ENCODE peak calls at places on chromosomes 11 and 22, in eight cellular contexts. One of them, this sample, is unnamed.

GRCh38 chr11:45270946-45271345 is 15.2 kb downstream of the SYT13 start:
- DNase-seq in osteoblast: no peak
- DNase-seq in DND-41: no peak
- DNase-seq in neural progenitor cell: no peak
- DNase-seq in hepatocyte: no peak
- DNase-seq in fibroblast of lung: no peak
- DNase-seq in mammary epithelial cell: no peak
- DNase-seq in IMR-90: no peak
- DNase-seq in this sample: no peak

GRCh38 chr11:116842909-116843308 is 5.5 kb upstream of the APOA1 start:
- DNase-seq in IMR-90: no peak
- DNase-seq in osteoblast: no peak
- DNase-seq in mammary epithelial cell: no peak
- DNase-seq in neural progenitor cell: no peak
- DNase-seq in DND-41: no peak
- DNase-seq in hepatocyte: peak
- DNase-seq in fibroblast of lung: no peak
- DNase-seq in this sample: no peak

GRCh38 chr22:20159088-20159487 is 8.2 kb upstream of the CCDC188 start:
- DNase-seq in mammary epithelial cell: no peak
- DNase-seq in osteoblast: no peak
- DNase-seq in hepatocyte: no peak
- DNase-seq in neural progenitor cell: peak
- DNase-seq in DND-41: no peak
- DNase-seq in fibroblast of lung: no peak
- DNase-seq in IMR-90: no peak
- DNase-seq in this sample: no peak

GRCh38 chr11:69213315-69213714 is 57.6 kb downstream of the SMIM38 start:
- DNase-seq in mammary epithelial cell: peak
- DNase-seq in IMR-90: peak
- DNase-seq in osteoblast: no peak
- DNase-seq in fibroblast of lung: no peak
- DNase-seq in DND-41: no peak
- DNase-seq in neural progenitor cell: no peak
- DNase-seq in hepatocyte: no peak
- DNase-seq in this sample: no peak

GRCh38 chr11:1057806-1058205 is 16.9 kb upstream of the MUC2 start:
- DNase-seq in fibroblast of lung: no peak
- DNase-seq in IMR-90: no peak
- DNase-seq in osteoblast: peak
- DNase-seq in neural progenitor cell: no peak
- DNase-seq in hepatocyte: no peak
- DNase-seq in mammary epithelial cell: no peak
- DNase-seq in DND-41: no peak
- DNase-seq in this sample: no peak

GRCh38 chr22:30824711-30825110 is 130.0 kb downstream of the OSBP2 start:
- DNase-seq in neural progenitor cell: no peak
- DNase-seq in IMR-90: no peak
- DNase-seq in fibroblast of lung: no peak
- DNase-seq in mammary epithelial cell: no peak
- DNase-seq in osteoblast: peak
- DNase-seq in DND-41: no peak
- DNase-seq in hepatocyte: no peak
- DNase-seq in this sample: no peak

GRCh38 chr11:28836285-28837081 is 728.3 kb downstream of the METTL15 start:
- DNase-seq in hepatocyte: peak
- DNase-seq in osteoblast: peak
- DNase-seq in DND-41: no peak
- DNase-seq in mammary epithelial cell: peak
- DNase-seq in fibroblast of lung: peak
- DNase-seq in IMR-90: peak
- DNase-seq in neural progenitor cell: peak
- DNase-seq in this sample: peak

GRCh38 chr11:3955299-3955665 is 99.8 kb downstream of the STIM1 start:
- DNase-seq in osteoblast: no peak
- DNase-seq in hepatocyte: no peak
- DNase-seq in mammary epithelial cell: peak
- DNase-seq in DND-41: no peak
- DNase-seq in IMR-90: no peak
- DNase-seq in fibroblast of lung: no peak
- DNase-seq in neural progenitor cell: no peak
- DNase-seq in this sample: no peak

GRCh38 chr11:130769782-130770565 is 146.3 kb downstream of the SNX19 start:
- DNase-seq in fibroblast of lung: peak
- DNase-seq in IMR-90: peak
- DNase-seq in osteoblast: no peak
- DNase-seq in neural progenitor cell: peak
- DNase-seq in DND-41: no peak
- DNase-seq in hepatocyte: no peak
- DNase-seq in mammary epithelial cell: no peak
- DNase-seq in this sample: peak

GRCh38 chr11:15737326-15737725 is 619.0 kb downstream of the SOX6 start:
- DNase-seq in osteoblast: peak
- DNase-seq in DND-41: no peak
- DNase-seq in mammary epithelial cell: peak
- DNase-seq in hepatocyte: no peak
- DNase-seq in neural progenitor cell: no peak
- DNase-seq in fibroblast of lung: peak
- DNase-seq in IMR-90: peak
- DNase-seq in this sample: no peak

GRCh38 chr22:49807780-49808708 is 19.6 kb downstream of the BRD1 start:
- DNase-seq in fibroblast of lung: peak
- DNase-seq in mammary epithelial cell: no peak
- DNase-seq in hepatocyte: no peak
- DNase-seq in neural progenitor cell: no peak
- DNase-seq in DND-41: no peak
- DNase-seq in IMR-90: no peak
- DNase-seq in osteoblast: peak
- DNase-seq in this sample: peak

GRCh38 chr11:14361951-14362350 is 3.0 kb upstream of the RRAS2 start:
- DNase-seq in IMR-90: no peak
- DNase-seq in mammary epithelial cell: no peak
- DNase-seq in osteoblast: no peak
- DNase-seq in DND-41: no peak
- DNase-seq in fibroblast of lung: no peak
- DNase-seq in hepatocyte: no peak
- DNase-seq in neural progenitor cell: no peak
- DNase-seq in this sample: no peak

GRCh38 chr11:2777396-2777795 is 77.6 kb upstream of the KCNQ1OT1 start:
- DNase-seq in IMR-90: peak
- DNase-seq in DND-41: no peak
- DNase-seq in hepatocyte: peak
- DNase-seq in neural progenitor cell: no peak
- DNase-seq in fibroblast of lung: peak
- DNase-seq in osteoblast: peak
- DNase-seq in mammary epithelial cell: peak
- DNase-seq in this sample: peak

GRCh38 chr22:20503816-20504215 is 3.6 kb upstream of the MED15 start:
- DNase-seq in fibroblast of lung: no peak
- DNase-seq in hepatocyte: no peak
- DNase-seq in neural progenitor cell: no peak
- DNase-seq in mammary epithelial cell: peak
- DNase-seq in DND-41: no peak
- DNase-seq in IMR-90: no peak
- DNase-seq in osteoblast: no peak
- DNase-seq in this sample: no peak

DNA sequence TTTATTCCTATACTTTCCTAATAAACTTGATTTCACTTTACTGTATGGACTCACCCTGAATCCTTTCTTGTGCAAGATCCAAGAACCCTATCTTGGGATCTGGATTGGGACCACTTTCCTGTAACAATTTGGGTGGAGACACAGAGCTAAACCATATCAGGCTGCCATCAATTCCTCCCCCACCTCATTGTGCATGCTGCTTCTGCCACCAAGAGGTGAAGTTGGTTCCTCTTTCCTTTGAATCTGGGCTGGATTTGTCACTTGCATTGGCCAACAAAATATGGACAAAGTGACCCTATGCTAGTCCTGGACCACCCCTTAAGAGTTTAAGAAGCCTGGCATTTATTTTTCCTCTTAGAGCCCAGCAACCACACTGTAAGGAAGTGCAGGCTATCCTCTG is 39.4 kb upstream of the CEP295 start:
- DNase-seq in IMR-90: no peak
- DNase-seq in mammary epithelial cell: no peak
- DNase-seq in fibroblast of lung: no peak
- DNase-seq in neural progenitor cell: no peak
- DNase-seq in osteoblast: no peak
- DNase-seq in hepatocyte: no peak
- DNase-seq in DND-41: no peak
- DNase-seq in this sample: no peak
- TF ChIP-seq CTCF in IMR-90: peak
- TF ChIP-seq CTCF in mammary epithelial cell: no peak
- TF ChIP-seq CTCF in fibroblast of lung: no peak
- TF ChIP-seq CTCF in neural progenitor cell: peak
- TF ChIP-seq CTCF in osteoblast: no peak
- TF ChIP-seq CTCF in hepatocyte: peak
- TF ChIP-seq CTCF in DND-41: no peak
- TF ChIP-seq CTCF in this sample: no peak

GRCh38 chr11:57775474-57775873 is 13.9 kb downstream of the CTNND1 start:
- DNase-seq in hepatocyte: no peak
- DNase-seq in neural progenitor cell: no peak
- DNase-seq in IMR-90: no peak
- DNase-seq in mammary epithelial cell: no peak
- DNase-seq in fibroblast of lung: no peak
- DNase-seq in DND-41: no peak
- DNase-seq in osteoblast: no peak
- DNase-seq in this sample: no peak
- H3K4me3 ChIP-seq in hepatocyte: no peak
- H3K4me3 ChIP-seq in neural progenitor cell: peak
- H3K4me3 ChIP-seq in IMR-90: no peak
- H3K4me3 ChIP-seq in mammary epithelial cell: no peak
- H3K4me3 ChIP-seq in fibroblast of lung: peak
- H3K4me3 ChIP-seq in DND-41: no peak
- H3K4me3 ChIP-seq in osteoblast: peak
- H3K4me3 ChIP-seq in this sample: no peak

GRCh38 chr11:134349109-134349801 is 17.5 kb downstream of the GLB1L2 start:
- DNase-seq in fibroblast of lung: no peak
- DNase-seq in mammary epithelial cell: no peak
- DNase-seq in osteoblast: no peak
- DNase-seq in neural progenitor cell: no peak
- DNase-seq in DND-41: no peak
- DNase-seq in IMR-90: no peak
- DNase-seq in hepatocyte: no peak
- DNase-seq in this sample: no peak

GRCh38 chr11:134347441-134347840 is 15.7 kb downstream of the GLB1L2 start:
- DNase-seq in IMR-90: no peak
- DNase-seq in mammary epithelial cell: no peak
- DNase-seq in DND-41: no peak
- DNase-seq in osteoblast: peak
- DNase-seq in hepatocyte: no peak
- DNase-seq in neural progenitor cell: no peak
- DNase-seq in fibroblast of lung: no peak
- DNase-seq in this sample: no peak

GRCh38 chr11:134350381-134350780 is 18.6 kb downstream of the GLB1L2 start:
- DNase-seq in mammary epithelial cell: no peak
- DNase-seq in osteoblast: no peak
- DNase-seq in hepatocyte: no peak
- DNase-seq in neural progenitor cell: no peak
- DNase-seq in fibroblast of lung: no peak
- DNase-seq in DND-41: no peak
- DNase-seq in IMR-90: no peak
- DNase-seq in this sample: no peak

GRCh38 chr11:134352111-134352510 is 20.3 kb downstream of the GLB1L2 start:
- DNase-seq in fibroblast of lung: no peak
- DNase-seq in IMR-90: no peak
- DNase-seq in DND-41: no peak
- DNase-seq in mammary epithelial cell: no peak
- DNase-seq in osteoblast: no peak
- DNase-seq in hepatocyte: no peak
- DNase-seq in neural progenitor cell: no peak
- DNase-seq in this sample: no peak

DNA sequence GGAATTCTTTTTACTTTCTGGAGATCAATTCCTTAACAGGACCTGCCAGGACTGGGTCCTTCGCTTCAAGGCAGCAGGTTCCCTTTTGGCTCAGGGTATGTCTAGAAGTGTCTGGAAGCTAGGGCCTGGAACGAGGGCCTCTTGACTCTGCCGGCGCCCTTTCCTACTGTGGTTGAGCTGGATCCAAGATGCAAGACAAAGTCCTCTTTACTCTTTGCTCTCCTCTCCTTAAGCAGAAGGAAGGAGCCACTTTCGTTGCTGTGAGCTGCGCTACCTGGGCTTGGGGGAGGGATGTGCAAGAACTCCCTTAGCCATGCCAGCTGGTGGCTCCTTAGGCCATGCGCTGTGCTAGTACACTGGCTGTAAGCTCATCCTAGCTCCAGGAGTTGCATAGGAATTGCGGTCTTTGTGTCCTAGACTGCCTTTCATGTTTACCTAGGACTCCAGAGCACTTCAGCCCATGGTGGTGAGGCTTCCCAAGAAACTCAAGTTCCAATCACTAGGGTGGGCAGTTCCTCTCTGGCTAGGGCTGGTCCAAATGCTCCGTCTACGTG is 18.1 kb downstream of the GLB1L2 start:
- DNase-seq in DND-41: no peak
- DNase-seq in neural progenitor cell: no peak
- DNase-seq in osteoblast: no peak
- DNase-seq in mammary epithelial cell: no peak
- DNase-seq in IMR-90: no peak
- DNase-seq in hepatocyte: no peak
- DNase-seq in fibroblast of lung: no peak
- DNase-seq in this sample: no peak
- H2AFZ ChIP-seq in DND-41: no peak
- H2AFZ ChIP-seq in neural progenitor cell: no peak
- H2AFZ ChIP-seq in osteoblast: no peak
- H2AFZ ChIP-seq in mammary epithelial cell: no peak
- H2AFZ ChIP-seq in IMR-90: no peak
- H2AFZ ChIP-seq in hepatocyte: no peak
- H2AFZ ChIP-seq in fibroblast of lung: no peak
- H2AFZ ChIP-seq in this sample: no peak

GRCh38 chr11:74731301-74732094 is at the start of gene CHRDL2:
- DNase-seq in DND-41: no peak
- DNase-seq in fibroblast of lung: peak
- DNase-seq in osteoblast: peak
- DNase-seq in hepatocyte: peak
- DNase-seq in IMR-90: peak
- DNase-seq in neural progenitor cell: peak
- DNase-seq in mammary epithelial cell: no peak
- DNase-seq in this sample: no peak
- TF ChIP-seq CTCF in DND-41: no peak
- TF ChIP-seq CTCF in fibroblast of lung: no peak
- TF ChIP-seq CTCF in osteoblast: no peak
- TF ChIP-seq CTCF in hepatocyte: no peak
- TF ChIP-seq CTCF in IMR-90: no peak
- TF ChIP-seq CTCF in neural progenitor cell: no peak
- TF ChIP-seq CTCF in mammary epithelial cell: no peak
- TF ChIP-seq CTCF in this sample: no peak